ENCODE peak calls at places on chromosomes 13 and 19, in ten cellular contexts. O is Peyer's patch, Q is left ventricle myocardium superior, I is Right ventricle myocardium superior, K is T1000, W is omental fat pad, B is nucleus accumbens, J is endothelial cell, R is ACHN, S is HL-60. P is an unnamed sample.

GRCh38 chr19:45632468-45633196 is 6.6 kb downstream of the EML2 start:
- DNase-seq in K (peak; percentile 89), W (peak; percentile 60), B (no peak), S (no peak), O (peak; percentile 67), I (peak; percentile 80), Q (peak; percentile 83), R (peak; percentile 85), J (peak; percentile 91), P (peak; percentile 83)

GRCh38 chr13:53460776-53461175 is 432.2 kb downstream of the OLFM4 start:
- DNase-seq in J (no peak), Q (no peak), B (no peak), K (no peak), I (no peak), O (no peak), S (no peak), W (no peak), R (no peak), P (no peak)

GRCh38 chr13:36275190-36276002 is 22.2 kb downstream of the CCDC169 start:
- DNase-seq in I (no peak), J (peak; percentile 36), W (no peak), O (no peak), S (peak; percentile 42), K (no peak), R (peak; percentile 60), Q (no peak), B (no peak), P (no peak)

GRCh38 chr19:33693678-33694077 is 71.9 kb downstream of the CHST8 start:
- DNase-seq in Q (no peak), B (no peak), R (no peak), J (no peak), I (no peak), S (no peak), K (no peak), W (no peak), O (no peak), P (no peak)

GRCh38 chr19:33736158-33736557 is 60.5 kb upstream of the KCTD15 start:
- DNase-seq in B (no peak), O (no peak), R (no peak), W (no peak), S (no peak), J (no peak), I (no peak), Q (no peak), K (no peak), P (no peak)

GRCh38 chr13:111046590-111047141 is 68.4 kb upstream of the ARHGEF7 start:
- DNase-seq in S (no peak), K (no peak), O (no peak), B (no peak), Q (no peak), J (no peak), W (no peak), R (no peak), I (no peak), P (no peak)

GRCh38 chr19:31127132-31127967 is 221.9 kb downstream of the TSHZ3 start:
- DNase-seq in I (no peak), K (peak; percentile 75), R (peak; percentile 73), J (no peak), B (no peak), Q (no peak), S (no peak), O (no peak), W (no peak), P (no peak)

GRCh38 chr13:33279898-33280549 is 5.5 kb downstream of the STARD13 start:
- DNase-seq in K (peak; percentile 55), W (no peak), B (no peak), I (no peak), J (no peak), R (peak; percentile 91), O (no peak), Q (no peak), S (no peak), P (no peak)

GRCh38 chr19:10603084-10603872 is 16.2 kb upstream of the AP1M2 start:
- DNase-seq in W (no peak), B (no peak), S (peak; percentile 35), R (no peak), J (no peak), I (peak; percentile 56), O (peak; percentile 51), Q (peak; percentile 49), K (no peak), P (no peak)

GRCh38 chr13:49649244-49649962 is 21.1 kb downstream of the ARL11 start:
- DNase-seq in S (no peak), J (no peak), Q (no peak), K (no peak), B (no peak), I (no peak), O (no peak), W (no peak), R (peak; percentile 31), P (no peak)

GRCh38 chr13:37446503-37446902 is 152.1 kb downstream of the POSTN start:
- DNase-seq in B (no peak), R (no peak), K (no peak), W (no peak), S (no peak), Q (no peak), J (no peak), I (no peak), O (no peak), P (no peak)

GRCh38 chr13:98447881-98448641 is 128.8 kb downstream of the STK24 start:
- DNase-seq in I (peak; percentile 71), K (no peak), Q (peak; percentile 75), R (no peak), J (peak; percentile 72), W (peak; percentile 42), S (peak; percentile 37), O (no peak), B (no peak), P (no peak)

GRCh38 chr19:8334458-8335342 is 8.4 kb downstream of the KANK3 start:
- DNase-seq in O (peak; percentile 71), K (peak; percentile 44), J (peak; percentile 49), W (no peak), I (peak; percentile 62), R (peak; percentile 65), B (no peak), Q (peak; percentile 74), S (no peak), P (peak; percentile 76)

GRCh38 chr19:36013280-36014028 is 559 bp downstream of the ALKBH6 start:
- DNase-seq in J (no peak), W (no peak), S (no peak), O (no peak), R (no peak), I (no peak), Q (no peak), B (no peak), K (no peak), P (no peak)

GRCh38 chr13:68506888-68507551 is 1276.9 kb upstream of the PCDH9 start:
- DNase-seq in Q (no peak), R (no peak), S (no peak), W (no peak), O (no peak), J (no peak), B (no peak), I (no peak), K (no peak), P (no peak)

GRCh38 chr19:14432817-14433453 is at the start of gene PKN1:
- DNase-seq in J (peak; percentile 67), B (peak; percentile 22), K (no peak), R (peak; percentile 48), S (no peak), O (peak; percentile 64), I (peak; percentile 80), W (no peak), Q (peak; percentile 87), P (no peak)

GRCh38 chr13:111245781-111246384 is 74.6 kb upstream of the TEX29 start:
- DNase-seq in S (no peak), O (no peak), I (no peak), W (no peak), Q (no peak), K (no peak), R (no peak), J (no peak), B (no peak), P (no peak)

GRCh38 chr13:70457474-70457873 is 349.2 kb upstream of the KLHL1 start:
- DNase-seq in Q (no peak), I (no peak), S (no peak), J (no peak), O (no peak), W (no peak), K (no peak), R (no peak), B (no peak), P (no peak)

GRCh38 chr19:33210266-33210940 is 15.2 kb downstream of the SLC7A10 start:
- DNase-seq in I (no peak), S (no peak), B (no peak), K (no peak), R (no peak), O (no peak), W (no peak), Q (no peak), J (no peak), P (no peak)

GRCh38 chr13:73223372-73223781 is 164.6 kb downstream of the KLF5 start:
- DNase-seq in O (no peak), J (no peak), B (no peak), Q (no peak), R (no peak), W (no peak), S (no peak), K (no peak), I (no peak), P (no peak)

GRCh38 chr19:875265-875879 is 15.9 kb downstream of the CFD start:
- DNase-seq in W (no peak), S (no peak), B (no peak), O (no peak), Q (no peak), R (no peak), J (no peak), K (no peak), I (no peak), P (no peak)

GRCh38 chr13:19861762-19862161 is 1.7 kb downstream of the ZMYM5 start:
- DNase-seq in Q (no peak), J (no peak), R (no peak), W (no peak), O (no peak), S (no peak), B (no peak), K (no peak), I (no peak), P (no peak)

GRCh38 chr13:50400035-50400726 is 384.9 kb downstream of the KCNRG start:
- DNase-seq in J (no peak), K (no peak), O (no peak), W (no peak), Q (peak; percentile 64), R (no peak), S (no peak), I (peak; percentile 66), B (peak; percentile 15), P (no peak)

GRCh38 chr19:55493052-55493649 is 4.9 kb downstream of the SSC5D start:
- DNase-seq in O (no peak), K (no peak), I (no peak), J (no peak), R (no peak), Q (no peak), S (no peak), B (no peak), W (no peak), P (no peak)

GRCh38 chr19:16032509-16033135 is 43.7 kb upstream of the TPM4 start:
- DNase-seq in J (no peak), O (no peak), Q (no peak), K (no peak), R (no peak), S (no peak), W (no peak), B (no peak), I (no peak), P (no peak)

GRCh38 chr19:12666305-12667048 is at the start of the genes MAN2B1 and WDR83:
- DNase-seq in B (peak; percentile 16), K (peak; percentile 66), S (peak; percentile 67), I (peak; percentile 86), O (peak; percentile 90), R (peak; percentile 73), W (peak; percentile 46), Q (peak; percentile 87), J (peak; percentile 81), P (peak; percentile 81)

GRCh38 chr19:17950310-17951150 is 16.4 kb upstream of the KCNN1 start:
- DNase-seq in J (no peak), O (no peak), S (no peak), B (no peak), R (no peak), K (no peak), I (no peak), W (no peak), Q (no peak), P (no peak)

GRCh38 chr13:28283600-28283999 is 145.3 kb downstream of the PAN3 start:
- DNase-seq in S (no peak), J (no peak), O (no peak), W (no peak), B (no peak), I (no peak), R (no peak), Q (no peak), K (no peak), P (no peak)

P was measured in type B pancreatic cell.